ENCODE peak calls at places on chromosomes 3 and 15, in seven cellular contexts. C is LHCN-M2; N is pancreas; L is fibroblast of mammary gland; Q is psoas muscle; S is GM20000; W is stimulated activated naive CD8-positive, alpha-beta T cell treated with anti-CD3 and anti-CD28 coated beads, Interleukin-15, amount 100 ng/mL, for 72 hours. F is an unnamed sample.

GRCh38 chr3:46187876-46188275 is 20.2 kb downstream of the CCR1 start:
- DNase-seq in C (peak), N (no peak), L (peak), Q (no peak), S (peak), W (no peak), F (no peak)

GRCh38 chr15:61527836-61528589 is 298.9 kb upstream of the RORA start:
- DNase-seq in C (no peak), N (no peak), L (no peak), Q (no peak), S (no peak), W (no peak), F (no peak)

GRCh38 chr3:127639173-127640030 is 10.4 kb downstream of the PODXL2 start:
- DNase-seq in C (peak), N (no peak), L (peak), Q (no peak), S (no peak), W (no peak), F (peak)

GRCh38 chr15:45129651-45130129 is at the start of the genes DUOX1 and DUOXA1:
- DNase-seq in C (no peak), N (peak), L (no peak), Q (peak), S (no peak), W (no peak), F (no peak)

GRCh38 chr3:99842826-99843589 is 25.3 kb downstream of the CMSS1 start:
- DNase-seq in C (peak), N (no peak), L (peak), Q (no peak), S (peak), W (no peak), F (peak)

GRCh38 chr3:33032937-33033336 is 64.0 kb downstream of the GLB1 start:
- DNase-seq in C (no peak), N (no peak), L (no peak), Q (no peak), S (no peak), W (no peak), F (no peak)

GRCh38 chr3:106811376-106811775 is 565.9 kb upstream of the CCDC54 start:
- DNase-seq in C (peak), N (no peak), L (peak), Q (no peak), S (no peak), W (no peak), F (no peak)

GRCh38 chr3:27456554-27456953 is 27.6 kb downstream of the SLC4A7 start:
- DNase-seq in C (no peak), N (no peak), L (peak), Q (no peak), S (no peak), W (no peak), F (no peak)

GRCh38 chr3:65593780-65594752 is 444.7 kb downstream of the MAGI1 start:
- DNase-seq in C (no peak), N (no peak), L (peak), Q (no peak), S (no peak), W (no peak), F (no peak)

GRCh38 chr3:110995461-110996226 is 76.0 kb upstream of the NECTIN3 start:
- DNase-seq in C (peak), N (no peak), L (peak), Q (no peak), S (no peak), W (no peak), F (no peak)

GRCh38 chr3:12303532-12303931 is 14.7 kb downstream of the PPARG start:
- DNase-seq in C (peak), N (no peak), L (peak), Q (no peak), S (no peak), W (no peak), F (no peak)

GRCh38 chr15:30973379-30973778 is 18.0 kb downstream of the MTMR10 start:
- DNase-seq in C (no peak), N (no peak), L (no peak), Q (no peak), S (no peak), W (no peak), F (no peak)

GRCh38 chr15:93973287-93973686 is 258.1 kb upstream of the MCTP2 start:
- DNase-seq in C (no peak), N (no peak), L (peak), Q (peak), S (no peak), W (no peak), F (no peak)

GRCh38 chr3:27532931-27533607 is 48.9 kb upstream of the SLC4A7 start:
- DNase-seq in C (peak), N (no peak), L (no peak), Q (no peak), S (no peak), W (no peak), F (no peak)

GRCh38 chr3:47612178-47612577 is 33.5 kb upstream of the CSPG5 start:
- DNase-seq in C (peak), N (no peak), L (peak), Q (no peak), S (no peak), W (no peak), F (peak)

GRCh38 chr3:122940628-122941086 is 86.9 kb downstream of the SEMA5B start:
- DNase-seq in C (no peak), N (no peak), L (peak), Q (no peak), S (no peak), W (no peak), F (no peak)